ENCODE peak calls at places on chromosomes 6 and 20, in four cellular contexts. One of them, this sample, is unnamed.

GRCh38 chr6:13470240-13471140 is 16.9 kb downstream of the GFOD1 start:
- DNase-seq in heart left ventricle: no peak
- DNase-seq in body of pancreas: no peak
- DNase-seq in transverse colon: no peak
- DNase-seq in this sample: no peak

GRCh38 chr20:21555470-21556120 is 41.7 kb upstream of the NKX2-2 start:
- DNase-seq in heart left ventricle: no peak
- DNase-seq in body of pancreas: no peak
- DNase-seq in transverse colon: no peak
- DNase-seq in this sample: no peak

GRCh38 chr6:68635706-68636513 is 828 bp downstream of the ADGRB3 start:
- DNase-seq in heart left ventricle: peak; percentile 21
- DNase-seq in body of pancreas: no peak
- DNase-seq in transverse colon: no peak
- DNase-seq in this sample: no peak

GRCh38 chr20:31537859-31538245 is 23.6 kb downstream of the HM13 start:
- DNase-seq in heart left ventricle: no peak
- DNase-seq in body of pancreas: no peak
- DNase-seq in transverse colon: no peak
- DNase-seq in this sample: no peak

GRCh38 chr20:40685349-40685748 is 3.7 kb downstream of the MAFB start:
- DNase-seq in heart left ventricle: no peak
- DNase-seq in body of pancreas: no peak
- DNase-seq in transverse colon: no peak
- DNase-seq in this sample: no peak

GRCh38 chr6:40395066-40395697 is 192.0 kb downstream of the LRFN2 start:
- DNase-seq in heart left ventricle: no peak
- DNase-seq in body of pancreas: peak; percentile 80
- DNase-seq in transverse colon: no peak
- DNase-seq in this sample: no peak

GRCh38 chr6:28772480-28773381 is 151.1 kb downstream of the TRIM27 start:
- DNase-seq in heart left ventricle: no peak
- DNase-seq in body of pancreas: no peak
- DNase-seq in transverse colon: no peak
- DNase-seq in this sample: no peak

GRCh38 chr6:142482973-142483372 is 181.2 kb downstream of the ADGRG6 start:
- DNase-seq in heart left ventricle: no peak
- DNase-seq in body of pancreas: no peak
- DNase-seq in transverse colon: no peak
- DNase-seq in this sample: no peak

GRCh38 chr6:87705070-87705691 is 3.1 kb upstream of the AKIRIN2 start:
- DNase-seq in heart left ventricle: no peak
- DNase-seq in body of pancreas: no peak
- DNase-seq in transverse colon: no peak
- DNase-seq in this sample: no peak

GRCh38 chr6:116973992-116974391 is 97.0 kb downstream of the RFX6 start:
- DNase-seq in heart left ventricle: no peak
- DNase-seq in body of pancreas: no peak
- DNase-seq in transverse colon: no peak
- DNase-seq in this sample: no peak

GRCh38 chr6:163098827-163099469 is 315.6 kb upstream of the QKI start:
- DNase-seq in heart left ventricle: no peak
- DNase-seq in body of pancreas: no peak
- DNase-seq in transverse colon: no peak
- DNase-seq in this sample: no peak

GRCh38 chr6:42142118-42142835 is at the start of gene C6orf132:
- DNase-seq in heart left ventricle: no peak
- DNase-seq in body of pancreas: peak; percentile 88
- DNase-seq in transverse colon: peak; percentile 87
- DNase-seq in this sample: no peak

GRCh38 chr6:163533443-163533842 is 118.9 kb downstream of the QKI start:
- DNase-seq in heart left ventricle: no peak
- DNase-seq in body of pancreas: no peak
- DNase-seq in transverse colon: no peak
- DNase-seq in this sample: no peak

DNA sequence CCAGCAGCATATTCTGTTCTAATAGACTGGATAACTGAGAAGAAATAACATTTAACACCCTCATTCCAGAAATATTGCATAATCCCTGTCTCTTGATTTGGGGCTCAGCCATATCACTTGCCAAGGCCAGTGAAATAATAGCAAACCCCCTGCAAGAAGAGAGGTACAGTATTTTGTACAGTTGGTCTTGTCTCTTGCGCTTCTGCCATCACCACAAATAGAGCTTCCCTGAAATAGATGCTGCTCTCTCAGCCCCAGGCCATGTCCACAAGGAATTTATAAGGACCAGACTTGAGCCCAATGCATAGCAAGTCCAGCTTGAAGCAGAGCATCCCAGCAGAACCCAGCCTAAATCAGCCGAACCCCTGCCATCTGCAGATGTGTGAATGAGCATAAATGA is 254.0 kb downstream of the GRM1 start:
- DNase-seq in heart left ventricle: no peak
- DNase-seq in body of pancreas: no peak
- DNase-seq in transverse colon: no peak
- DNase-seq in this sample: no peak
- TF ChIP-seq POLR2A in heart left ventricle: no peak
- TF ChIP-seq POLR2A in body of pancreas: no peak
- TF ChIP-seq POLR2A in transverse colon: no peak
- TF ChIP-seq POLR2A in this sample: no peak

DNA sequence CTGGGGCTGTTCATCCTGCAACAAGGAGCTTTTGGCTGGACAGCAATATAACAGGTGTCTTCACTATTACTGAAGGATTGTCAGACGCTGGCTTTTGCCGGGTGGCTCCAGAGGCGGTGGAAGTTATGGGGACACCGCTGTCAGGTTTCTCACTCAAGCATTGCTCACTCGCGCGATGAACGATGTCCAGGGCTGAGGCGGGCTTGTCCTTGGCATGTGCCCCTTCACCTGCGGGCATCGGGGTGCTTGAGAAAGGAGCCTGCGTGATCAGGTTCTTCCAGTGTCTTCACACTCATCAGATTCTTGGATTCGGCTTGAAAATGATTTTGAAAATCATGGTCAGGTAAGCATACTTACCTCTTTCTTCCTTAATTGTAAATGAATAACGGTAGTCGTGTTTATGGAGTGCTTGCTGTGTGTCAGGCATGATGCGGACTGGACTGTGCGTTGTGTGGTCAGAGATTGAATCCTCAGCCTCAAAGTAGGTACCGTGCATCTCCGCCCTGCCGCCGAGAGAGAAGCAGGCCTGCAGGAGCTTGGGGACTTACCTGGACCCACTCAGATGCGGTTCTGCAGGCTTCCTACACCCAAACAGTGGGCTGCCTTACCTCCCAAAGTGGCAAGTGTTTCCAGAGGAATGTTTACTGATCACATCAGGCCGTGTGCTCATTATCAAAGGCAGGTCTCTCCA is 18.3 kb upstream of the PYGB start:
- DNase-seq in heart left ventricle: no peak
- DNase-seq in body of pancreas: no peak
- DNase-seq in transverse colon: no peak
- DNase-seq in this sample: no peak
- TF ChIP-seq POLR2A in heart left ventricle: no peak
- TF ChIP-seq POLR2A in body of pancreas: no peak
- TF ChIP-seq POLR2A in transverse colon: no peak
- TF ChIP-seq POLR2A in this sample: no peak

DNA sequence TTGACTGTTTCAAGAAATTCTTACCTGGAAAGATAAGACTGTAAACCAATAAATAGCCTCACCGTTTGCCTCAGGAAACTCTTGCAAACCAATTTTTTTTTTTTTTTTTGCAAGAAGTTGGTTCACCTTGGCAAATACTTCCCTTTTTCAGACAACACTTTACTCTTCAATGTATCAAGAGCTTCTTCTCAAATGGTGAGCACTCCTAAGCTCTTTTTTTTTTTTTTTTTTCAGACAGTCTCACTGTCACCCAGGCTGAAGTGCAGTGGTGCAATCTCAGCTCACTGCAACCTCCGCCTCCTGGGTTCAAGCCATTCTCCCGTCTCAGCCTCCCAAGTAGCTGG is 22.7 kb upstream of the SNTA1 start:
- DNase-seq in heart left ventricle: no peak
- DNase-seq in body of pancreas: no peak
- DNase-seq in transverse colon: no peak
- DNase-seq in this sample: no peak
- TF ChIP-seq POLR2A in heart left ventricle: no peak
- TF ChIP-seq POLR2A in body of pancreas: no peak
- TF ChIP-seq POLR2A in transverse colon: no peak
- TF ChIP-seq POLR2A in this sample: no peak

DNA sequence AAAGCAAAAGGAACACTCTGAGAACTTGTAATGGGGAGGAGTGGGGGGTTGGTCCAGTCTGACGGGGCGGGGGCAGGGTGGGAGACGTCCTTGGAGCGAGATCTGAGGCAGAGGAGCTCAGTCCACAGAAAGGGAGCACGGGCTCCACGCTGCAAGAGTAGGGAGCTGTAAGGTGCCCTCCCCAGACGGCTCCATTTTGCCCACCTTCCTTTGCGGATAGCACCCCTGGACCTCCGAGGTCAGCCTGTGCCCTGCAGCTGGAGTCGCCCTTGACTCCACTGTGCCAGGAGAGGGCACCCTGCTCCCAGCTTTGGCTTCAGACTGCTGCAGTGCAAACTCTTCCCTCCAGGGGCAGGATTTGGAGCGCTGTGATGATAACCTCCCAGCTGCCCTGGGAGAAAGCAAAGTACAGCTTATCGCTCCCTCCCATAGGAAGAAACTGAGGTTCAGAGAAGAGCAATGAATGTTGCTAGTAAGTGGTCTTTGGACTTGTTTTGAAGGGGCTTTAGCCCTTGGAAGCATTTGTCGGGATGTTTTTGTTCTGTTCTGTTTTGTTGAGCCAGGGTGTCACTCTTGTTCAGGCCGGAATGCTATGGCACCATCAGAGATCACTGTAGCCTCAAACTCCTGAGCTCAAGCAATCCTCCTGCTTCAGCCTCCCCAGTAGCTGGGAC is 9.5 kb upstream of the AHCY start:
- DNase-seq in heart left ventricle: peak; percentile 86
- DNase-seq in body of pancreas: peak; percentile 88
- DNase-seq in transverse colon: peak; percentile 92
- DNase-seq in this sample: peak; percentile 76
- TF ChIP-seq POLR2A in heart left ventricle: no peak
- TF ChIP-seq POLR2A in body of pancreas: no peak
- TF ChIP-seq POLR2A in transverse colon: no peak
- TF ChIP-seq POLR2A in this sample: no peak

This sample was measured in GM12892.